ENCODE peak calls at places on chromosomes 7 and 10, in four cellular contexts. A is CD8-positive, alpha-beta T cell; J is activated CD8-positive, alpha-beta T cell treated with anti-CD3 and anti-CD28 coated beads for 36 hours; D is testis. Z is an unnamed sample.

GRCh38 chr10:110636572-110636931 is 7.6 kb upstream of the RBM20 start:
- DNase-seq in A (no peak), J (no peak), D (no peak), Z (no peak)

GRCh38 chr10:17454801-17455520 is 566 bp upstream of the ST8SIA6 start:
- DNase-seq in A (no peak), J (no peak), D (no peak), Z (peak; percentile 21)

GRCh38 chr10:95324436-95325268 is 33.8 kb upstream of the PDLIM1 start:
- DNase-seq in A (no peak), J (no peak), D (no peak), Z (no peak)

GRCh38 chr10:1411451-1411850 is 325.9 kb downstream of the ADARB2 start:
- DNase-seq in A (peak; percentile 29), J (no peak), D (no peak), Z (no peak)

GRCh38 chr10:97434055-97434454 is 8.1 kb downstream of the PGAM1 start:
- DNase-seq in A (no peak), J (no peak), D (no peak), Z (no peak)

GRCh38 chr7:30914611-30915601 is 3.3 kb downstream of the AQP1 start:
- DNase-seq in A (no peak), J (no peak), D (no peak), Z (no peak)

GRCh38 chr7:123669485-123669884 is 13.8 kb downstream of the LMOD2 start:
- DNase-seq in A (no peak), J (no peak), D (no peak), Z (no peak)

GRCh38 chr7:141876371-141876770 is 35.1 kb upstream of the PRSS37 start:
- DNase-seq in A (no peak), J (no peak), D (no peak), Z (no peak)

GRCh38 chr10:97277551-97277950 is 14.9 kb downstream of the ARHGAP19 start:
- DNase-seq in A (no peak), J (no peak), D (no peak), Z (no peak)

GRCh38 chr7:5195157-5195556 is 5.1 kb downstream of the WIPI2 start:
- DNase-seq in A (no peak), J (no peak), D (no peak), Z (no peak)

GRCh38 chr7:43584200-43584586 is 1.3 kb downstream of the STK17A start:
- DNase-seq in A (peak; percentile 55), J (peak; percentile 61), D (no peak), Z (no peak)

GRCh38 chr7:18177815-18178660 is 150.4 kb upstream of the PRPS1L1 start:
- DNase-seq in A (no peak), J (peak; percentile 10), D (no peak), Z (peak; percentile 57)

GRCh38 chr10:28842321-28842720 is 165.0 kb downstream of the BAMBI start:
- DNase-seq in A (no peak), J (no peak), D (no peak), Z (no peak)

GRCh38 chr10:60611291-60611747 is 167.0 kb upstream of the CDK1 start:
- DNase-seq in A (no peak), J (peak; percentile 5), D (no peak), Z (no peak)

GRCh38 chr7:153657182-153657800 is 394.9 kb upstream of the DPP6 start:
- DNase-seq in A (no peak), J (no peak), D (no peak), Z (no peak)

GRCh38 chr10:79490400-79491081 is 21.8 kb upstream of the EIF5AL1 start:
- DNase-seq in A (no peak), J (no peak), D (no peak), Z (peak; percentile 45)

GRCh38 chr7:148011753-148012152 is 578.8 kb upstream of the C7orf33 start:
- DNase-seq in A (no peak), J (no peak), D (no peak), Z (no peak)

GRCh38 chr10:19592276-19592675 is 224.0 kb upstream of the PLXDC2 start:
- DNase-seq in A (no peak), J (no peak), D (no peak), Z (no peak)

GRCh38 chr7:29488203-29488970 is 75.2 kb upstream of the PRR15 start:
- DNase-seq in A (no peak), J (no peak), D (no peak), Z (no peak)

GRCh38 chr7:29488977-29489376 is 74.7 kb upstream of the PRR15 start:
- DNase-seq in A (no peak), J (no peak), D (no peak), Z (no peak)

GRCh38 chr7:29487424-29487823 is 76.2 kb upstream of the PRR15 start:
- DNase-seq in A (no peak), J (no peak), D (no peak), Z (no peak)

GRCh38 chr7:29486191-29486700 is 77.4 kb upstream of the PRR15 start:
- DNase-seq in A (no peak), J (no peak), D (no peak), Z (no peak)

DNA sequence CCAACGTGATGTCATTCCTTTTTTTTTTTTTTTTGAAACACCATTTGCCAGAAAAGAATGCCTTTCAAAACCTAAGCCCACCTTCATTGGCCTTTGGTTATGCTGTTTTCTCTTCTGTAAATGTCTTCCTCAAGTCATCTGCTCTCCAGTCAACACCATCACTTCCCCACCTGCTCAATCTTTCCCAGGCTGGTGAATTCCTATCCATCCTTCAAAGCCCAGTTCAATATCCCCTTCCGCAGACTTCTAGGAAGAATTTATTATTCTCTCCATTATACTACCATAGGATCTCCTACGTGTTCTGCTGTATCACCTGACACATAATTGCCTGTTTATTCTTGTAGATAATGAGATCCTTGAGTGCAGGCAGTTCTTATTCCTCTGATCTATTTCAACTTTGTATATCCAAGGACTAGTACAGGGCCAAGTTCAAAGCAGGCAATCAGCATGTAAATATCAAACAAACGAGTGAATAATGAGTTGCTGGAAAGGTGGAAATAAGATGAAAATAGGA is 73.5 kb upstream of the PRR15 start:
- DNase-seq in A (no peak), J (no peak), D (no peak), Z (no peak)
- TF ChIP-seq CTCF in A (no peak), J (no peak), D (no peak), Z (no peak)

GRCh38 chr10:52484426-52485065 is 170.5 kb downstream of the DKK1 start:
- DNase-seq in A (no peak), J (no peak), D (no peak), Z (no peak)

GRCh38 chr10:52491246-52492000 is 177.3 kb downstream of the DKK1 start:
- DNase-seq in A (no peak), J (no peak), D (no peak), Z (no peak)

GRCh38 chr10:52486840-52487611 is 172.9 kb downstream of the DKK1 start:
- DNase-seq in A (no peak), J (no peak), D (no peak), Z (no peak)

GRCh38 chr10:52485486-52485885 is 171.4 kb downstream of the DKK1 start:
- DNase-seq in A (no peak), J (no peak), D (no peak), Z (no peak)

DNA sequence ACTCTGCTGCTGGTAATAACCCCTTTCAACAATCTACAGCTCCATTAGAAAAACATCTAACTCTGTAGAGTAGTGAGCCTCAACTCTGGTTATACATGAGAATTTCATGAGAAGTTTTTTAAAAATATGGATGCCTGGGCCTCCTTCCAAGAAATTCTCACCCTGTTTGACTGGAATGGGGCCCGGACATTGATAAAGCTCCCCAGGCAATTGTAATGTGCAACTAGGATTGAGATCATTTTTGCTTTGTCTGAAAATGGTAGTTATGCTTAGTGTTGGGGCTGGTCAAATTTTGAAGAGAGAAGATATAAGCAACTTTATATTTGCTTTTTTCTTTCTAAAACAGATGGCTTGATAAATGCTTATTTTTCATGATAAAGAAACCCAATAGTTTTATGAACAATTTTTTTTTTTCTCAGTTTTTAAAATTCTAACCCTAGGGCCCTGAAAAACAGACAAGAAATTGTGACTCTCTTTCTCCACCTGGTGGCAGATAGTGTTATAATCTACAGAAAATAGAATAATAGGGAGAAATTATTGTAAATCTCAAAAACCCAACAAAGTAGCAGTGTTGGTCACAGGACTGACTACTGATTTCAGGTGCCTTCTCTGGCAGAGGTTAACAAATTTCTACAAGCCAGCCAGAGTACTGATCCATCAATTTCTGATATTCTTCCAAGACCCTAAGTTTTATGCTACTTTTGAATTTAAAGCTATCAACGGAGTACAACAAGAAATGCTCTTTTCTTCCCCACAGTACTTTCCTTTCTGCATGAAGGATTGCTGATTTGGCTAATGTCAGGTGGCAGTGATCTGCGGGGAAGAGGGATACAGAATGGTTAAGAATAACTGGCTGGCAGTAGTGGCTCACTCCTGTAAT is 174.8 kb downstream of the DKK1 start:
- DNase-seq in A (no peak), J (no peak), D (no peak), Z (peak; percentile 15)
- TF ChIP-seq CTCF in A (no peak), J (peak; percentile 46), D (peak; percentile 31), Z (peak; percentile 28)

GRCh38 chr7:74364061-74364460 is 74.9 kb downstream of the CLIP2 start:
- DNase-seq in A (no peak), J (no peak), D (no peak), Z (no peak)
- TF ChIP-seq CTCF in A (no peak), J (no peak), D (no peak), Z (no peak)

DNA sequence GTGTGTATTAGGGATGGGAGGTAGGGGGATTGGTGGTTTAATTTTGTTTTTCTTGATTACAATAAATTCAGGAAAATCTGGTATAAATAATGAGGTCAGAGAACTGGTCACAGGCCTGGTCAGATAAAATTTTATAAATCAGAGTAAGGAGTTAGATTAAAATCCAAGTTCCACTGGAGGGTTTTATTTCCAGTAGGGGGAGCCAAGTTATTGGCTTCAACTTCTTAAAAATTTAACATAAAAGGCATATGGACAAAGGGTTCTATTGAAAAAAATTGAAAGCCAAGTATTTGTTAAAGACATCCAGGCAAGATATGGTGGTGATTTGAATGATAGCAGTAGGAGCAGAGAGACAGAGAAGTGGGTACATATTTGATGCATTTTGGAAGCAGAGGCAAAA is 763.3 kb downstream of the SORCS1 start:
- DNase-seq in A (no peak), J (no peak), D (no peak), Z (no peak)
- TF ChIP-seq CTCF in A (no peak), J (peak; percentile 13), D (no peak), Z (no peak)

GRCh38 chr10:75250934-75251333 is 15.2 kb upstream of the COMTD1 start:
- DNase-seq in A (no peak), J (no peak), D (no peak), Z (no peak)
- TF ChIP-seq CTCF in A (no peak), J (no peak), D (no peak), Z (no peak)

GRCh38 chr7:151056286-151057037 is 1.2 kb downstream of the CDK5 start:
- DNase-seq in A (no peak), J (no peak), D (no peak), Z (no peak)
- TF ChIP-seq CTCF in A (no peak), J (no peak), D (no peak), Z (no peak)

GRCh38 chr10:33273295-33274002 is 61.0 kb downstream of the NRP1 start:
- DNase-seq in A (no peak), J (no peak), D (peak; percentile 90), Z (no peak)
- TF ChIP-seq CTCF in A (no peak), J (no peak), D (no peak), Z (no peak)

GRCh38 chr7:20197837-20198236 is 19.3 kb downstream of the MACC1 start:
- DNase-seq in A (no peak), J (peak; percentile 8), D (no peak), Z (no peak)
- TF ChIP-seq CTCF in A (no peak), J (peak; percentile 35), D (no peak), Z (no peak)